ENCODE peak calls at places on chromosome X, in nine cellular contexts. F, P, N, S, M, B, O, D and A are unnamed samples.

GRCh38 chrX:134010690-134011089 is 25.3 kb upstream of the GPC3 start:
- DNase-seq in F (no peak), P (no peak), N (no peak), S (no peak), M (no peak), B (no peak), O (no peak), D (no peak), A (no peak)

GRCh38 chrX:20521245-20521644 is 254.5 kb upstream of the RPS6KA3 start:
- DNase-seq in F (no peak), P (peak), N (no peak), S (no peak), M (peak), B (no peak), O (peak), D (no peak), A (no peak)

GRCh38 chrX:150873616-150874015 is 24.9 kb downstream of the CD99L2 start:
- DNase-seq in F (peak), P (peak), N (no peak), S (no peak), M (peak), B (no peak), O (peak), D (peak), A (no peak)

GRCh38 chrX:50430917-50431316 is 39.7 kb downstream of the DGKK start:
- DNase-seq in F (no peak), P (no peak), N (peak), S (no peak), M (no peak), B (no peak), O (peak), D (no peak), A (peak)

GRCh38 chrX:15721911-15722310 is 16.2 kb upstream of the CA5B start:
- DNase-seq in F (no peak), P (peak), N (no peak), S (no peak), M (peak), B (no peak), O (peak), D (no peak), A (no peak)

GRCh38 chrX:45758319-45758718 is 557.6 kb upstream of the DIPK2B start:
- DNase-seq in F (no peak), P (peak), N (no peak), S (no peak), M (peak), B (no peak), O (peak), D (no peak), A (peak)

GRCh38 chrX:27086221-27086620 is 376.9 kb downstream of the PPP4R3C start:
- DNase-seq in F (no peak), P (no peak), N (no peak), S (no peak), M (no peak), B (no peak), O (no peak), D (no peak), A (no peak)

GRCh38 chrX:130263016-130263415 is 5.7 kb downstream of the ZNF280C start:
- DNase-seq in F (no peak), P (peak), N (no peak), S (no peak), M (no peak), B (no peak), O (peak), D (no peak), A (no peak)

GRCh38 chrX:138020941-138021340 is 455.0 kb downstream of the ZIC3 start:
- DNase-seq in F (no peak), P (no peak), N (no peak), S (no peak), M (no peak), B (no peak), O (no peak), D (no peak), A (no peak)

GRCh38 chrX:145773006-145773405 is 44.6 kb upstream of the SLITRK2 start:
- DNase-seq in F (no peak), P (no peak), N (no peak), S (no peak), M (no peak), B (no peak), O (no peak), D (no peak), A (no peak)

GRCh38 chrX:50707376-50707775 is 106.6 kb downstream of the SHROOM4 start:
- DNase-seq in F (no peak), P (no peak), N (no peak), S (no peak), M (no peak), B (no peak), O (no peak), D (no peak), A (no peak)

GRCh38 chrX:8834393-8834792 is 33.2 kb upstream of the FAM9A start:
- DNase-seq in F (no peak), P (no peak), N (no peak), S (no peak), M (no peak), B (no peak), O (no peak), D (no peak), A (no peak)

GRCh38 chrX:3715921-3716320 is 2.5 kb upstream of the PRKX start:
- DNase-seq in F (no peak), P (no peak), N (no peak), S (no peak), M (no peak), B (no peak), O (no peak), D (no peak), A (no peak)

GRCh38 chrX:39158801-39159657 is 357.8 kb downstream of the MID1IP1 start:
- DNase-seq in F (no peak), P (peak), N (no peak), S (no peak), M (peak), B (no peak), O (peak), D (no peak), A (no peak)

GRCh38 chrX:9091253-9091652 is 57.3 kb upstream of the FAM9B start:
- DNase-seq in F (no peak), P (no peak), N (no peak), S (no peak), M (no peak), B (no peak), O (no peak), D (no peak), A (no peak)

GRCh38 chrX:79235899-79236298 is 91.4 kb downstream of the GPR174 start:
- DNase-seq in F (no peak), P (no peak), N (no peak), S (no peak), M (no peak), B (no peak), O (no peak), D (no peak), A (no peak)

GRCh38 chrX:109345866-109346265 is 136.0 kb downstream of the GUCY2F start:
- DNase-seq in F (no peak), P (no peak), N (no peak), S (no peak), M (peak), B (no peak), O (no peak), D (no peak), A (no peak)

GRCh38 chrX:112832481-112833095 is 8.0 kb downstream of the AMOT start:
- DNase-seq in F (no peak), P (peak), N (no peak), S (no peak), M (no peak), B (no peak), O (peak), D (no peak), A (no peak)

GRCh38 chrX:132564026-132564425 is 75.2 kb upstream of the MBNL3 start:
- DNase-seq in F (no peak), P (no peak), N (no peak), S (no peak), M (no peak), B (no peak), O (peak), D (no peak), A (no peak)

GRCh38 chrX:139762400-139763183 is 54.6 kb upstream of the MCF2 start:
- DNase-seq in F (no peak), P (peak), N (no peak), S (no peak), M (peak), B (no peak), O (peak), D (peak), A (no peak)

GRCh38 chrX:153445106-153445855 is 575 bp downstream of the TREX2 start:
- DNase-seq in F (no peak), P (no peak), N (no peak), S (no peak), M (no peak), B (no peak), O (no peak), D (no peak), A (no peak)

GRCh38 chrX:21725498-21725897 is 32.4 kb downstream of the SMPX start:
- DNase-seq in F (no peak), P (peak), N (peak), S (no peak), M (peak), B (no peak), O (peak), D (no peak), A (no peak)

GRCh38 chrX:119008122-119008744 is 33.8 kb downstream of the LONRF3 start:
- DNase-seq in F (no peak), P (peak), N (peak), S (no peak), M (peak), B (no peak), O (peak), D (no peak), A (no peak)

GRCh38 chrX:12007881-12008280 is 130.4 kb upstream of the FRMPD4 start:
- DNase-seq in F (no peak), P (peak), N (no peak), S (no peak), M (peak), B (no peak), O (peak), D (no peak), A (no peak)

GRCh38 chrX:47380268-47380667 is 9.9 kb downstream of the ZNF157 start:
- DNase-seq in F (no peak), P (no peak), N (peak), S (no peak), M (no peak), B (no peak), O (peak), D (no peak), A (no peak)

GRCh38 chrX:28312965-28313364 is 274.3 kb upstream of the IL1RAPL1 start:
- DNase-seq in F (no peak), P (peak), N (no peak), S (no peak), M (no peak), B (no peak), O (no peak), D (no peak), A (no peak)

GRCh38 chrX:67503004-67503403 is 40.8 kb upstream of the AR start:
- DNase-seq in F (no peak), P (no peak), N (no peak), S (no peak), M (no peak), B (no peak), O (no peak), D (no peak), A (no peak)

GRCh38 chrX:53704854-53705253 is 18.3 kb upstream of the HUWE1 start:
- DNase-seq in F (no peak), P (no peak), N (no peak), S (no peak), M (no peak), B (no peak), O (no peak), D (no peak), A (no peak)
- TF ChIP-seq CTCF in F (no peak), P (no peak), N (no peak), S (no peak), M (no peak), B (no peak), O (no peak), D (no peak), A (no peak)

GRCh38 chrX:25860322-25860721 is 277.8 kb upstream of the MAGEB18 start:
- DNase-seq in F (no peak), P (no peak), N (no peak), S (no peak), M (no peak), B (no peak), O (no peak), D (no peak), A (no peak)

GRCh38 chrX:25853002-25853479 is 285.1 kb upstream of the MAGEB18 start:
- DNase-seq in F (no peak), P (no peak), N (no peak), S (no peak), M (no peak), B (no peak), O (no peak), D (no peak), A (no peak)

GRCh38 chrX:25858273-25858880 is 279.8 kb upstream of the MAGEB18 start:
- DNase-seq in F (no peak), P (no peak), N (no peak), S (no peak), M (peak), B (no peak), O (no peak), D (no peak), A (no peak)
- TF ChIP-seq CTCF in F (peak), P (no peak), N (no peak), S (no peak), M (no peak), B (no peak), O (no peak), D (no peak), A (no peak)

GRCh38 chrX:148552775-148553174 is 52.4 kb downstream of the AFF2 start:
- DNase-seq in F (no peak), P (no peak), N (no peak), S (no peak), M (peak), B (no peak), O (no peak), D (no peak), A (no peak)
- TF ChIP-seq CTCF in F (no peak), P (peak), N (no peak), S (peak), M (peak), B (no peak), O (peak), D (no peak), A (no peak)

GRCh38 chrX:23554304-23554703 is 113.0 kb upstream of the PRDX4 start:
- DNase-seq in F (no peak), P (peak), N (peak), S (no peak), M (peak), B (no peak), O (peak), D (no peak), A (no peak)
- TF ChIP-seq CTCF in F (peak), P (peak), N (peak), S (peak), M (peak), B (no peak), O (peak), D (peak), A (no peak)

DNA sequence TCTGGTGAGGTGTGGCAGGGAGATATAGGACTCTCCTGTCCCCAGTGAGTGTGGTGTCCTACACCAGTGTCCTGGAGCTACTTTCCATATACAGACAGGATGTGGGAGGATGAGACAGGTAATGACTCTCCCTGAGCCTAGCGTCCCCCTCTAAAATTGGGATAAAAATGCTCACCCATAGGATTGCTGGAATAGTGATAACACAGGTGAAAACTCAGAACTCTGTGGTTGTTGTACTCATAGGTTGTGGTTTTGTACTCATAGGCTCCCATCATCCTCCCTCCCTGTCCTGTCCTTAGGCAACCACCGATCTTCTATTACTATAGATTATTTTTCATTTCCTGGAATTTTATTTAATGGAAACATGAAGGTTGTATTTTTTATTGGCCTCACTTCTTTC is 60.7 kb upstream of the NXF3 start:
- DNase-seq in F (no peak), P (no peak), N (no peak), S (no peak), M (no peak), B (no peak), O (peak), D (no peak), A (no peak)
- TF ChIP-seq CTCF in F (no peak), P (no peak), N (no peak), S (no peak), M (no peak), B (no peak), O (no peak), D (no peak), A (no peak)